ENCODE peak calls at places on chromosome 2, in eight cellular contexts. I is stimulated activated CD8-positive, alpha-beta memory T cell treated with anti-CD3 and anti-CD28 coated beads, Interleukin-4, amount 100 ng/mL, for 48 hours; J is MM.1S; Z is head of caudate nucleus; X is NCI-H69; U is lung microvascular endothelial cell; K is nephron progenitor cell; O is GM13976. C is an unnamed sample.

GRCh38 chr2:6679481-6679880 is 186.2 kb downstream of the CMPK2 start:
- DNase-seq in I (no peak), J (no peak), Z (no peak), X (no peak), U (no peak), K (peak; percentile 2), O (no peak), C (no peak)

GRCh38 chr2:180443896-180444295 is 436.8 kb upstream of the CWC22 start:
- DNase-seq in I (no peak), J (no peak), Z (no peak), X (no peak), U (no peak), K (no peak), O (no peak), C (no peak)

GRCh38 chr2:88859461-88859860 is 168.0 kb downstream of the RPIA start:
- DNase-seq in I (no peak), J (no peak), Z (no peak), X (no peak), U (no peak), K (no peak), O (no peak), C (no peak)

GRCh38 chr2:82089518-82089917 is 1785.0 kb upstream of the LRRTM1 start:
- DNase-seq in I (no peak), J (peak; percentile 69), Z (no peak), X (no peak), U (no peak), K (no peak), O (no peak), C (no peak)

GRCh38 chr2:545711-546650 is 131.2 kb downstream of the TMEM18 start:
- DNase-seq in I (no peak), J (no peak), Z (no peak), X (no peak), U (no peak), K (no peak), O (peak; percentile 10), C (no peak)

GRCh38 chr2:173934895-173935294 is 30.3 kb downstream of the SP3 start:
- DNase-seq in I (no peak), J (no peak), Z (no peak), X (peak; percentile 61), U (no peak), K (no peak), O (no peak), C (no peak)

GRCh38 chr2:241007880-241008710 is 9.7 kb downstream of the SNED1 start:
- DNase-seq in I (peak; percentile 24), J (no peak), Z (peak; percentile 7), X (no peak), U (no peak), K (no peak), O (peak; percentile 37), C (no peak)

GRCh38 chr2:160062283-160063005 is at the start of gene PLA2R1:
- DNase-seq in I (no peak), J (no peak), Z (peak; percentile 29), X (peak; percentile 35), U (peak; percentile 40), K (peak; percentile 78), O (no peak), C (no peak)

GRCh38 chr2:9247177-9247576 is 40.6 kb downstream of the ASAP2 start:
- DNase-seq in I (no peak), J (no peak), Z (no peak), X (peak; percentile 33), U (no peak), K (no peak), O (no peak), C (peak; percentile 30)

GRCh38 chr2:166725907-166726306 is 162.4 kb upstream of the XIRP2 start:
- DNase-seq in I (no peak), J (no peak), Z (no peak), X (no peak), U (no peak), K (no peak), O (no peak), C (no peak)

GRCh38 chr2:234950730-234951385 is 959 bp upstream of the SH3BP4 start:
- DNase-seq in I (no peak), J (no peak), Z (no peak), X (no peak), U (peak; percentile 44), K (no peak), O (no peak), C (peak; percentile 56)

GRCh38 chr2:134203175-134203574 is 50.7 kb upstream of the MGAT5 start:
- DNase-seq in I (no peak), J (no peak), Z (no peak), X (no peak), U (no peak), K (no peak), O (no peak), C (no peak)

GRCh38 chr2:18991177-18992168 is 366.9 kb downstream of the OSR1 start:
- DNase-seq in I (no peak), J (no peak), Z (peak; percentile 33), X (peak; percentile 80), U (peak; percentile 66), K (no peak), O (no peak), C (no peak)

GRCh38 chr2:234681206-234681605 is 184.3 kb upstream of the ARL4C start:
- DNase-seq in I (no peak), J (no peak), Z (no peak), X (peak; percentile 66), U (no peak), K (no peak), O (no peak), C (no peak)

GRCh38 chr2:86592547-86593230 is 29.4 kb upstream of the CHMP3 start:
- DNase-seq in I (no peak), J (no peak), Z (no peak), X (no peak), U (peak; percentile 45), K (no peak), O (no peak), C (no peak)

GRCh38 chr2:239238839-239239606 is 161.8 kb downstream of the HDAC4 start:
- DNase-seq in I (peak; percentile 19), J (no peak), Z (peak; percentile 15), X (no peak), U (no peak), K (no peak), O (no peak), C (no peak)

GRCh38 chr2:86661333-86661732 is 37.7 kb upstream of the RNF103 start:
- DNase-seq in I (no peak), J (no peak), Z (no peak), X (peak; percentile 12), U (peak; percentile 33), K (no peak), O (no peak), C (no peak)

GRCh38 chr2:105610444-105611327 is 134.0 kb upstream of the NCK2 start:
- DNase-seq in I (no peak), J (no peak), Z (no peak), X (peak; percentile 15), U (no peak), K (no peak), O (no peak), C (no peak)

GRCh38 chr2:179692610-179693009 is 168.8 kb downstream of the ZNF385B start:
- DNase-seq in I (no peak), J (no peak), Z (no peak), X (no peak), U (no peak), K (no peak), O (no peak), C (no peak)

GRCh38 chr2:98908909-98909308 is 27.1 kb downstream of the CRACDL start:
- DNase-seq in I (no peak), J (peak; percentile 11), Z (peak; percentile 24), X (peak; percentile 71), U (no peak), K (no peak), O (no peak), C (no peak)

GRCh38 chr2:46982356-46983064 is 66.9 kb upstream of the MCFD2 start:
- DNase-seq in I (peak; percentile 42), J (peak; percentile 80), Z (no peak), X (no peak), U (no peak), K (no peak), O (no peak), C (no peak)

GRCh38 chr2:160213511-160213910 is 13.4 kb upstream of the ITGB6 start:
- DNase-seq in I (no peak), J (no peak), Z (no peak), X (no peak), U (no peak), K (no peak), O (no peak), C (no peak)

GRCh38 chr2:68157002-68157401 is 686 bp upstream of the PNO1 start:
- DNase-seq in I (no peak), J (no peak), Z (no peak), X (peak; percentile 46), U (no peak), K (peak; percentile 52), O (no peak), C (no peak)

GRCh38 chr2:112725545-112726457 is 5.0 kb downstream of the NT5DC4 start:
- DNase-seq in I (no peak), J (no peak), Z (no peak), X (no peak), U (no peak), K (no peak), O (peak; percentile 80), C (no peak)

GRCh38 chr2:43178602-43179542 is 47.5 kb downstream of the ZFP36L2 start:
- DNase-seq in I (no peak), J (peak; percentile 47), Z (no peak), X (peak; percentile 80), U (peak; percentile 92), K (peak; percentile 64), O (no peak), C (peak; percentile 76)

GRCh38 chr2:20516646-20517341 is 69.9 kb downstream of the RHOB start:
- DNase-seq in I (no peak), J (no peak), Z (peak; percentile 77), X (no peak), U (no peak), K (no peak), O (peak; percentile 75), C (no peak)

GRCh38 chr2:60498176-60499081 is 55.0 kb downstream of the BCL11A start:
- DNase-seq in I (no peak), J (no peak), Z (no peak), X (no peak), U (no peak), K (no peak), O (peak; percentile 61), C (no peak)

GRCh38 chr2:141728886-141729285 is 401.9 kb downstream of the LRP1B start:
- DNase-seq in I (no peak), J (peak; percentile 68), Z (no peak), X (peak; percentile 82), U (no peak), K (no peak), O (no peak), C (no peak)

GRCh38 chr2:162175720-162176119 is 23.7 kb upstream of the GCG start:
- DNase-seq in I (no peak), J (no peak), Z (no peak), X (no peak), U (no peak), K (no peak), O (no peak), C (no peak)

GRCh38 chr2:121888189-121888557 is 132.7 kb downstream of the TSN start:
- DNase-seq in I (peak; percentile 62), J (peak; percentile 15), Z (no peak), X (peak; percentile 34), U (no peak), K (peak; percentile 37), O (peak; percentile 53), C (no peak)

GRCh38 chr2:54834721-54835120 is 111.3 kb downstream of the EML6 start:
- DNase-seq in I (no peak), J (no peak), Z (no peak), X (no peak), U (no peak), K (no peak), O (no peak), C (no peak)

GRCh38 chr2:44246840-44247369 is 28.4 kb upstream of the SLC3A1 start:
- DNase-seq in I (no peak), J (no peak), Z (no peak), X (no peak), U (no peak), K (no peak), O (no peak), C (no peak)

GRCh38 chr2:184875911-184876310 is 277.6 kb downstream of the ZNF804A start:
- DNase-seq in I (no peak), J (no peak), Z (no peak), X (no peak), U (no peak), K (no peak), O (no peak), C (no peak)

GRCh38 chr2:53969285-53970094 is 1.3 kb downstream of the PSME4 start:
- DNase-seq in I (no peak), J (peak; percentile 40), Z (no peak), X (peak; percentile 64), U (peak; percentile 80), K (no peak), O (no peak), C (no peak)

C was measured in activated effector memory CD4-positive, alpha-beta T cell treated with anti-CD3 and anti-CD28 coated beads, Interleukin-2, amount 50 U/mL, for 16 hours.